ENCODE peak calls at places on chromosomes 12 and 14, in six cellular contexts. Z, J, D, M, P and F are unnamed samples. For H3K4me1, the result is how much of the 10 kb centered on the place peaks cover.

GRCh38 chr12:124026755-124027745 is 54.0 kb downstream of the ZNF664 start:
- DNase-seq in P (no peak), J (no peak), M (no peak), D (no peak), Z (no peak), F (no peak)

GRCh38 chr12:116236148-116236731 is 41.3 kb downstream of the MED13L start:
- DNase-seq in Z (peak), J (peak), M (peak), D (peak), P (no peak), F (peak)

GRCh38 chr12:81224626-81225025 is 146.7 kb downstream of the ACSS3 start:
- DNase-seq in J (no peak), P (no peak), D (no peak), M (no peak), Z (no peak), F (no peak)

GRCh38 chr14:60637490-60638452 is 11.5 kb downstream of the SIX1 start:
- DNase-seq in D (no peak), Z (no peak), P (peak), J (no peak), M (no peak), F (no peak)

GRCh38 chr12:76623929-76624328 is 64.4 kb upstream of the OSBPL8 start:
- DNase-seq in M (no peak), P (no peak), J (no peak), D (no peak), Z (no peak), F (no peak)

GRCh38 chr12:75553398-75553797 is 42.0 kb upstream of the KRR1 start:
- DNase-seq in J (no peak), P (no peak), D (no peak), M (no peak), Z (no peak), F (no peak)

GRCh38 chr12:39351153-39351552 is 91.8 kb downstream of the KIF21A start:
- DNase-seq in P (no peak), M (no peak), Z (no peak), J (no peak), D (no peak), F (no peak)

GRCh38 chr14:25118671-25119070 is 68.7 kb upstream of the STXBP6 start:
- DNase-seq in J (no peak), Z (no peak), M (no peak), P (no peak), D (no peak), F (no peak)

GRCh38 chr12:47214771-47215170 is 135.0 kb upstream of the AMIGO2 start:
- DNase-seq in J (no peak), M (no peak), P (no peak), Z (no peak), D (no peak), F (no peak)

GRCh38 chr12:83084516-83085234 is 398.0 kb downstream of the TMTC2 start:
- DNase-seq in D (no peak), P (no peak), J (no peak), Z (no peak), M (no peak), F (no peak)

GRCh38 chr12:122190842-122191668 is 8.1 kb downstream of the LRRC43 start:
- DNase-seq in J (peak), Z (peak), P (peak), M (peak), D (peak), F (peak)

GRCh38 chr14:25111061-25111601 is 61.2 kb upstream of the STXBP6 start:
- DNase-seq in P (no peak), D (peak), Z (no peak), J (no peak), M (no peak), F (no peak)

GRCh38 chr14:45610303-45610702 is 357.3 kb upstream of the MIS18BP1 start:
- DNase-seq in J (peak), P (no peak), D (no peak), Z (no peak), M (no peak), F (no peak)

GRCh38 chr14:76904100-76904739 is 78.0 kb downstream of the LRRC74A start:
- DNase-seq in D (no peak), M (peak), P (no peak), J (peak), Z (no peak), F (peak)

GRCh38 chr12:124636138-124636968 is 68.9 kb upstream of the NCOR2 start:
- DNase-seq in D (peak), Z (no peak), J (no peak), M (no peak), P (no peak), F (peak)

GRCh38 chr12:58416211-58416610 is 474.8 kb downstream of the ATP23 start:
- DNase-seq in J (no peak), M (no peak), Z (no peak), D (no peak), P (no peak), F (no peak)

GRCh38 chr14:28831126-28831525 is 64.5 kb downstream of the FOXG1 start:
- DNase-seq in Z (no peak), P (no peak), D (no peak), J (no peak), M (no peak), F (no peak)

GRCh38 chr12:42921741-42922511 is 332.4 kb upstream of the PRICKLE1 start:
- DNase-seq in Z (no peak), M (no peak), D (no peak), J (no peak), P (no peak), F (no peak)

GRCh38 chr14:58415636-58416559 is 11.4 kb downstream of the TIMM9 start:
- DNase-seq in J (no peak), M (no peak), Z (no peak), P (no peak), D (no peak), F (no peak)

GRCh38 chr14:55418411-55418810 is 6.8 kb upstream of the ATG14 start:
- DNase-seq in Z (no peak), P (no peak), D (no peak), J (no peak), M (no peak), F (no peak)

GRCh38 chr12:25352078-25352918 is 101.6 kb upstream of the KRAS start:
- DNase-seq in Z (no peak), D (no peak), J (no peak), P (no peak), M (no peak), F (no peak)

GRCh38 chr12:10136637-10137205 is 6.7 kb upstream of the CLEC7A start:
- DNase-seq in Z (no peak), J (no peak), D (no peak), P (peak), M (no peak), F (no peak)

GRCh38 chr14:58789756-58790155 is 152.0 kb downstream of the DACT1 start:
- DNase-seq in M (no peak), D (no peak), P (no peak), J (no peak), Z (no peak), F (no peak)

GRCh38 chr14:101503431-101504095 is 57.7 kb upstream of the DIO3 start:
- DNase-seq in J (no peak), M (no peak), P (peak), Z (peak), D (peak), F (peak)

GRCh38 chr12:49023812-49024211 is 5.2 kb upstream of the PRKAG1 start:
- DNase-seq in P (no peak), M (no peak), J (no peak), Z (no peak), D (no peak), F (no peak)
- H3K27ac ChIP-seq in P (no peak), M (no peak), J (no peak), Z (no peak), D (no peak), F (no peak)

GRCh38 chr12:12451063-12451462 is 94.2 kb downstream of the BORCS5 start:
- DNase-seq in Z (no peak), J (no peak), M (no peak), D (no peak), P (no peak), F (no peak)

GRCh38 chr12:12450043-12450451 is 93.2 kb downstream of the BORCS5 start:
- DNase-seq in Z (no peak), J (no peak), D (no peak), P (no peak), M (no peak), F (no peak)

GRCh38 chr12:12447837-12448236 is 91.0 kb downstream of the BORCS5 start:
- DNase-seq in M (no peak), D (no peak), P (no peak), Z (no peak), J (no peak), F (no peak)

GRCh38 chr12:12452326-12452725 is 95.4 kb downstream of the BORCS5 start:
- DNase-seq in M (no peak), J (no peak), Z (no peak), D (no peak), P (no peak), F (no peak)

GRCh38 chr12:12449533-12450025 is 92.7 kb downstream of the BORCS5 start:
- DNase-seq in Z (no peak), P (no peak), D (peak), J (peak), M (no peak), F (no peak)
- H3K4me3 ChIP-seq in Z (no peak), P (no peak), D (no peak), J (no peak), M (no peak), F (no peak)

DNA sequence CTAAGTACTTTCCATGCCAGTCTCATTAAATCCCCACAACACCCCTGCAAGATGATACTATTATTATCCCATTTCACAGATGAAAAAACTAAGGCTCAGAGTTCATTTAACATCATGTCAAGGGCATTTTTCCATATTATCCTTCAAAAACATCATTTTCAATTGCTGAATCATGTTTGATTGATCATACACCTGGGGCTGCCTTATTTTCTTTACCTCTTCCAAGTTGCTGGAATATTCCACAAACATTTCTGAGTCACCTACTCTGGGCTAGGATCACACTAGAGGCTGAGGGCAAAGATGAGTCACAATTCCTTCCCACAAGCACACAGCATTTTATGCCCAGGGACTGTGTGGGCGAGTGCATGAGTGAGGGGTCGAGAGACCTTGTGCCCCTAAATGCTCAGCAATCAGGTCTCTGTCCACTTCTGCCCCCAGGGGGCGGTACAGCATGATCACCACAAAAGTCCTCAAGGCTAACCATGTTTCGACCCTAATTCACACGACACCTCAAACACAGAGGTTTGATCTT is 14.1 kb upstream of the TMEM119 start:
- DNase-seq in D (no peak), J (no peak), P (no peak), M (no peak), Z (peak), F (no peak)
- H3K4me1 ChIP-seq in D (under half), J (under half), P (under half), M (under half), Z (under half), F (under half)

DNA sequence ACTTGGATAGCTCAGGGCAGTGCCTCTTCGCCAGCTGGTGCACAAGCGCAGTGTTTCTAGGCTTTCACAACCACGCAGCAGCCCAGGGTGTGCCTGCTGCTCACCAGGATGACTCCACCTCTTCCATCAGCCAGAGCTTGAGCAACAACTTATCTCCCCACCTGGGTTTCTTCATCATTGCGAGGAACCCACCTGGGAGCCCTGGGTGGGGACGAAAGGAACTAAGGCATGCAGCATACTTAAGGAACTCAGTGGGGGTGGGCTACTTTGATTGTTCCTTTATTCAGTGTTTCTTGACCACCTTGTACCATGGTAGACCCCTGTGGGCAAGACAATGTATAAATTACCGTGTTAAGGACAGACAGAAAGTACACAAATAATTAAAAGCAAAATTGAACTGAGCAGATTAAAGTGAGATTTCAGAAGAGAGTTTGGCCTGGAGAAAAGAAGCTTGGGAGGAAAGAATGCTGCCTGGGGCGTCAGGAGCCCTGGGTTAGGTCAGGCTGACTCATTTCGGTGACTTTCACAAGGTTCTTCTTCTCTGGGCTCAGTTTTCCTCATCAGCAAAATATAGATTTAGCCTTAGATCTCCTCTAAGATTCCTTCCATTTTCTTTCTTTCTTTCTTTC is 22.9 kb downstream of the KRT18 start:
- DNase-seq in M (no peak), Z (no peak), J (no peak), P (no peak), D (no peak), F (no peak)
- H3K27ac ChIP-seq in M (no peak), Z (no peak), J (no peak), P (no peak), D (no peak), F (no peak)

DNA sequence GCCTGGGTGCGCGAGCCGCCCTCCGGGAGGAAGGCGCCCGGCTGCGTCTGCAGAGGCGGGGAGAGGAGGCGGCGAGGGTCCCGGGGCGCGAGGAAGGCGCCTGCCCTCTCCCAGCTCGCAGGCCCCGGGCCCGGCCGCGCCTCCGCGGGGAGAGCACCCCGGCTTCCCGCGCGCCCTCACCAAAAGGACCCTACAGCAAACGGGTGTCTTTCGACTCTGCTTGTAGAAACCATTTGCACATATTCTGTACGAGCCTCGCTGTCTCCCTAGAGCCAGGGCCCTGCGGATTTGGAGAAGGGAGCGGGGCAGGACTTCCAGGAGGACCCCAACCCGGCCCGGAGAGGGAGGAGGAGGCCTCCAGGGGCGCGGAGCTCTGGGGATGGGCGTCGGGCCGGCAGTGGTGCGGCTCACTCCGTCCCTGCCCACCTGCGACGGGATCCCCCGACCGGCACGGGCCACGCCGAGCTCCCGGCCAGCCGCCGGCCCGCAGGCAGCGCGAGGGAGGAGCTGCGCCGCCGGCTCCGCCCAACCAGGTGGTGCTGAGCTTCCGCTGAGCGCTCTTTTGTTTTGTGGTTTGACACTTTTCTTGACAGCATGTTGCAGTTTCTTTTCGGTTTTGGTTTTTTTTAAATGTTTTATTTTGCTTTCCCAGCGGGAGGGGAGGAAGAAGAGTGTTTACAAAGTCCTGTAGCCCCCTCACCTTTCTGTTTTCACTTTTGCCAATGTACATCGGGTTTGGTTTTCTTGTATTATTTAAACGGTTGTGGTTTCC is 103.2 kb upstream of the FKBP4 start:
- DNase-seq in J (no peak), P (peak), Z (peak), M (no peak), D (no peak), F (no peak)
- H3K4me3 ChIP-seq in J (peak), P (no peak), Z (peak), M (peak), D (peak), F (no peak)